ENCODE peak calls at places on chromosome 9, in nine cellular contexts. K is thyroid gland, D is heart left ventricle, L is choroid plexus epithelial cell, G is coronary artery, H is fibroblast of pulmonary artery, Z is brain microvascular endothelial cell, X is cardiac fibroblast, U is dorsolateral prefrontal cortex. I is an unnamed sample.

GRCh38 chr9:13860019-13860418 is 453.9 kb downstream of the NFIB start:
- DNase-seq in K (no peak), D (no peak), L (peak; percentile 88), G (no peak), H (peak; percentile 95), Z (peak; percentile 50), X (peak; percentile 97), U (no peak), I (no peak)

GRCh38 chr9:34190996-34191892 is 12.4 kb downstream of the UBAP1 start:
- DNase-seq in K (no peak), D (no peak), L (peak; percentile 62), G (no peak), H (peak; percentile 47), Z (no peak), X (peak; percentile 53), U (no peak), I (no peak)

GRCh38 chr9:88949961-88950340 is 41.3 kb upstream of the S1PR3 start:
- DNase-seq in K (no peak), D (no peak), L (peak; percentile 44), G (no peak), H (no peak), Z (peak; percentile 37), X (no peak), U (no peak), I (no peak)

GRCh38 chr9:71756753-71757152 is 11.6 kb downstream of the CEMIP2 start:
- DNase-seq in K (no peak), D (no peak), L (no peak), G (no peak), H (peak; percentile 15), Z (no peak), X (no peak), U (no peak), I (no peak)

GRCh38 chr9:135906291-135907005 is 898 bp downstream of the CAMSAP1 start:
- DNase-seq in K (no peak), D (no peak), L (peak; percentile 64), G (no peak), H (peak; percentile 66), Z (no peak), X (peak; percentile 55), U (no peak), I (peak; percentile 39)

GRCh38 chr9:93121316-93122241 is 12.5 kb downstream of the NINJ1 start:
- DNase-seq in K (peak; percentile 2), D (peak; percentile 54), L (no peak), G (peak; percentile 69), H (no peak), Z (no peak), X (no peak), U (peak; percentile 42), I (no peak)

GRCh38 chr9:98521141-98521540 is 187.6 kb downstream of the GABBR2 start:
- DNase-seq in K (no peak), D (no peak), L (peak; percentile 46), G (no peak), H (peak; percentile 79), Z (peak; percentile 54), X (peak; percentile 57), U (peak; percentile 73), I (no peak)

GRCh38 chr9:133946840-133947486 is 45.2 kb downstream of the VAV2 start:
- DNase-seq in K (no peak), D (peak; percentile 27), L (no peak), G (no peak), H (no peak), Z (no peak), X (no peak), U (peak; percentile 19), I (no peak)

GRCh38 chr9:27340876-27341540 is 44.1 kb upstream of the EQTN start:
- DNase-seq in K (no peak), D (no peak), L (peak; percentile 28), G (no peak), H (no peak), Z (no peak), X (no peak), U (no peak), I (no peak)

GRCh38 chr9:2874001-2874750 is 30.3 kb upstream of the PUM3 start:
- DNase-seq in K (no peak), D (no peak), L (peak; percentile 30), G (no peak), H (peak; percentile 74), Z (peak; percentile 47), X (peak; percentile 68), U (no peak), I (no peak)

GRCh38 chr9:4463824-4464223 is 26.4 kb upstream of the SLC1A1 start:
- DNase-seq in K (no peak), D (no peak), L (peak; percentile 20), G (no peak), H (peak; percentile 17), Z (no peak), X (peak; percentile 8), U (no peak), I (no peak)

GRCh38 chr9:70477146-70477745 is 62.8 kb upstream of the KLF9 start:
- DNase-seq in K (no peak), D (no peak), L (no peak), G (no peak), H (no peak), Z (no peak), X (peak; percentile 60), U (no peak), I (no peak)

GRCh38 chr9:25913806-25914205 is 235.6 kb upstream of the TUSC1 start:
- DNase-seq in K (no peak), D (no peak), L (no peak), G (no peak), H (no peak), Z (no peak), X (no peak), U (no peak), I (no peak)

GRCh38 chr9:35664531-35665470 is at the start of gene ARHGEF39:
- DNase-seq in K (peak; percentile 74), D (peak; percentile 92), L (peak; percentile 64), G (no peak), H (peak; percentile 70), Z (peak; percentile 53), X (peak; percentile 79), U (peak; percentile 80), I (no peak)

GRCh38 chr9:97411789-97412627 is at the start of gene TDRD7:
- DNase-seq in K (peak; percentile 84), D (peak; percentile 96), L (peak; percentile 80), G (peak; percentile 88), H (peak; percentile 81), Z (peak; percentile 22), X (peak; percentile 86), U (peak; percentile 88), I (no peak)

GRCh38 chr9:33867747-33868429 is 50.9 kb downstream of the UBE2R2 start:
- DNase-seq in K (peak; percentile 27), D (peak; percentile 65), L (peak; percentile 24), G (peak; percentile 75), H (peak; percentile 10), Z (no peak), X (peak; percentile 57), U (no peak), I (no peak)

GRCh38 chr9:35272989-35273388 is 111.2 kb downstream of the UNC13B start:
- DNase-seq in K (no peak), D (no peak), L (peak; percentile 48), G (no peak), H (peak; percentile 56), Z (peak; percentile 9), X (peak; percentile 28), U (no peak), I (no peak)

GRCh38 chr9:16032799-16033198 is 480.0 kb downstream of the CCDC171 start:
- DNase-seq in K (no peak), D (no peak), L (peak; percentile 71), G (no peak), H (peak; percentile 50), Z (no peak), X (peak; percentile 46), U (no peak), I (no peak)
- TF ChIP-seq CTCF in K (no peak), D (no peak), L (peak; percentile 36), G (no peak), H (peak; percentile 27), Z (peak; percentile 49), X (peak; percentile 9), U (no peak), I (peak; percentile 53)

GRCh38 chr9:92066131-92066530 is 49.1 kb downstream of the SPTLC1 start:
- DNase-seq in K (no peak), D (no peak), L (peak; percentile 82), G (no peak), H (no peak), Z (no peak), X (no peak), U (no peak), I (no peak)

DNA sequence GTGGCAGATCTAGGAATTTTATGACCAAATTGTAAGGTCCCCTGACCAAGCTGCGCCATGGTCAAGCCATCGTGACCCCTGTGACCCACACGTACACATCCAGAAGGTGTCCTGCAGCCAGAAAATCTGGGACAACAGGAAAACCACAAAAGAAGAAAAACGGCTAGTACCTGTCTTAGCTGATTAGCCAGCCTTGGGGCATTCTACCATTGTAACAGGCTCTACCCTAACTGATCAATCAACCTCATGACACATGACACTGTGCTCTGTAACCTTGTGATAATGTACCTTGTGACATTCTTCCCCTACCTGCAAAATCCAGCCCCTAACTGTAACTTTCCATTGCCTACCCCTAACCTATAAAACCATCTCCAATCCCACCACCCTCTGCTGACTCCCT is 43.6 kb downstream of the SPTLC1 start:
- DNase-seq in K (no peak), D (no peak), L (no peak), G (no peak), H (no peak), Z (no peak), X (no peak), U (no peak), I (no peak)
- H3K4me3 ChIP-seq in K (no peak overlapping the region), D (no peak overlapping the region), L (no peak overlapping the region), G (no peak overlapping the region), H (no peak overlapping the region), Z (no peak overlapping the region), X (no peak overlapping the region), U (no peak overlapping the region), I (no peak overlapping the region)

GRCh38 chr9:75123696-75124095 is 35.4 kb downstream of the OSTF1 start:
- DNase-seq in K (no peak), D (no peak), L (no peak), G (no peak), H (no peak), Z (no peak), X (no peak), U (no peak), I (no peak)
- TF ChIP-seq CTCF in K (no peak), D (no peak), L (no peak), G (no peak), H (no peak), Z (no peak), X (no peak), U (no peak), I (no peak)

DNA sequence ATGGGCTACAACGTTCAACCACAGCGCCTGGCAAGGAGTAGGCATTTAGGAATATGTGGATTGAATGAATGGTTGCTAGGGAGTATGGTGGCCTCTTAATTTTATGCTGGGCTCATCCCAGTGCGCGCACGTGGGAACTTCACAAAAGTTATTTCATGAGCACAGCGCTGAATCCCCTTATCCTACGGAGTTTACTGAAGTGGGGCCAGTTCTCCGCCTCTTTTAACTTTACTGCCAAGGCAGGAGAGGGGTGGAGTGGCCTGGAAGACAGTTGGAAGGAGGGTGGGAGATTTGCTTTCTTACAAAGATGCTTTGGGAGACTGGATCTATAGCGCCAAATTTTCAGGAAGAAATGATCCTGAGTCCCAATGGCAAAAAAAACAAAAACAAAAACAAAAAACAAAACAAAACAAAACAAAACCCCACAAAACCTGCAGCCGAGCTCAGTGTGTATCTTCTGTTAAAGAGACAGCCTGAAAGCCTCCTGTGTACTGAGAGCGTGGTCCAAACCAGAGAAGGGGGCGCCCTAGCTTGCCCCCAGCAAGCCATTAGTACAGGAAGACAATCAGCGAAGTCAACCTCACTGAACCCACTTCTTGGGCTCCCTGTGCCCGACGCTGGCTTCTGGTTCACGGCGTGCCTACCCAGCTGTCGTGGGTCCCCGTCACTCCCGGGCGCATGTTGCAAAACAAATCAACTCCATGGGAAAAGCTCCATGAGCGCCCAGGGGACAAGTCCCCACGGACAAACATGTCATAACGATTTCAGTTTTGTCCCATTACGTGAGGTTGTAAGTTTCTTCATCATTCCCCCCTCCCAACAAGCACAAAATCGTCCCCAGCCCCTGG is 326.7 kb downstream of the SH3GL2 start:
- DNase-seq in K (no peak), D (no peak), L (no peak), G (no peak), H (no peak), Z (no peak), X (no peak), U (no peak), I (no peak)
- H3K4me3 ChIP-seq in K (no peak overlapping the region), D (peak overlapping the region; percentile 42), L (no peak overlapping the region), G (peak overlapping the region; percentile 70), H (no peak overlapping the region), Z (no peak overlapping the region), X (no peak overlapping the region), U (peak overlapping the region; percentile 57), I (no peak overlapping the region)

I was measured in epithelial cell of proximal tubule.